ENCODE peak calls at places on chromosomes 2 and 18, in ten cellular contexts. S, H, L, Z, O, W, G, U, R and P are unnamed samples.

GRCh38 chr2:131033786-131034121 is 59.5 kb downstream of the FAM168B start:
- DNase-seq in S (no peak), H (no peak), L (no peak), Z (no peak), O (no peak), W (no peak), G (no peak), U (no peak), R (no peak), P (no peak)

GRCh38 chr2:108396845-108397244 is 19.1 kb downstream of the SULT1C4 start:
- DNase-seq in S (no peak), H (peak; percentile 70), L (no peak), Z (no peak), O (no peak), W (no peak), G (peak; percentile 39), U (no peak), R (no peak), P (no peak)

GRCh38 chr2:188028739-188029138 is 262.9 kb upstream of the GULP1 start:
- DNase-seq in S (no peak), H (no peak), L (no peak), Z (no peak), O (no peak), W (no peak), G (no peak), U (no peak), R (no peak), P (no peak)

GRCh38 chr2:43345391-43345813 is 119.0 kb upstream of the ZFP36L2 start:
- DNase-seq in S (no peak), H (no peak), L (no peak), Z (no peak), O (no peak), W (peak; percentile 87), G (no peak), U (no peak), R (no peak), P (peak; percentile 41)

GRCh38 chr2:130759906-130760753 is 4.8 kb downstream of the AMER3 start:
- DNase-seq in S (no peak), H (peak; percentile 11), L (no peak), Z (no peak), O (no peak), W (no peak), G (no peak), U (no peak), R (no peak), P (no peak)

GRCh38 chr2:144096531-144096930 is 423.4 kb downstream of the ZEB2 start:
- DNase-seq in S (no peak), H (no peak), L (no peak), Z (no peak), O (no peak), W (no peak), G (no peak), U (no peak), R (no peak), P (no peak)

GRCh38 chr18:73531601-73532000 is 616.0 kb downstream of the FBXO15 start:
- DNase-seq in S (no peak), H (no peak), L (no peak), Z (no peak), O (no peak), W (no peak), G (no peak), U (no peak), R (no peak), P (no peak)

GRCh38 chr2:158269143-158269542 is 167.5 kb downstream of the UPP2 start:
- DNase-seq in S (no peak), H (no peak), L (no peak), Z (no peak), O (no peak), W (no peak), G (no peak), U (no peak), R (no peak), P (no peak)

GRCh38 chr2:76469066-76469465 is 758.4 kb upstream of the GCFC2 start:
- DNase-seq in S (no peak), H (no peak), L (no peak), Z (no peak), O (no peak), W (no peak), G (no peak), U (no peak), R (no peak), P (no peak)

GRCh38 chr2:207311316-207312005 is 145.7 kb upstream of the KLF7 start:
- DNase-seq in S (no peak), H (peak; percentile 99), L (peak; percentile 67), Z (no peak), O (no peak), W (no peak), G (peak; percentile 78), U (no peak), R (peak; percentile 8), P (no peak)

GRCh38 chr2:17083902-17084301 is 418.3 kb upstream of the CYRIA start:
- DNase-seq in S (no peak), H (no peak), L (no peak), Z (no peak), O (no peak), W (no peak), G (no peak), U (no peak), R (no peak), P (no peak)

GRCh38 chr2:2182688-2183087 is 148.4 kb downstream of the MYT1L start:
- DNase-seq in S (no peak), H (no peak), L (no peak), Z (no peak), O (no peak), W (no peak), G (no peak), U (no peak), R (no peak), P (no peak)

GRCh38 chr2:141828761-141829160 is 302.1 kb downstream of the LRP1B start:
- DNase-seq in S (no peak), H (no peak), L (no peak), Z (no peak), O (no peak), W (no peak), G (no peak), U (no peak), R (no peak), P (no peak)

GRCh38 chr2:173159794-173160463 is 84.3 kb downstream of the MAP3K20 start:
- DNase-seq in S (no peak), H (peak; percentile 99), L (no peak), Z (no peak), O (peak; percentile 40), W (peak; percentile 94), G (no peak), U (no peak), R (peak; percentile 83), P (peak; percentile 80)

GRCh38 chr2:98212291-98212690 is 125.3 kb downstream of the VWA3B start:
- DNase-seq in S (no peak), H (no peak), L (no peak), Z (no peak), O (no peak), W (no peak), G (no peak), U (no peak), R (no peak), P (no peak)

GRCh38 chr2:168687314-168687713 is 115.1 kb upstream of the NOSTRIN start:
- DNase-seq in S (no peak), H (peak; percentile 49), L (no peak), Z (no peak), O (no peak), W (no peak), G (peak; percentile 53), U (no peak), R (no peak), P (no peak)

GRCh38 chr2:121075641-121076500 is 209.1 kb downstream of the TFCP2L1 start:
- DNase-seq in S (no peak), H (no peak), L (no peak), Z (no peak), O (peak; percentile 79), W (no peak), G (no peak), U (no peak), R (no peak), P (no peak)